ENCODE peak calls at places on chromosomes 16 and 17, in eight cellular contexts. A is AG10803, O is epithelial cell of esophagus, H is small intestine, M is SK-N-SH, N is cardiac fibroblast, Y is HL-60, E is GM23338. J is an unnamed sample.

GRCh38 chr17:5509482-5509881 is 23.1 kb downstream of the MIS12 start:
- DNase-seq in A (peak), O (peak), H (no peak), M (no peak), N (peak), Y (no peak), E (no peak), J (no peak)

GRCh38 chr17:13365331-13365730 is 236.4 kb downstream of the HS3ST3A1 start:
- DNase-seq in A (peak), O (no peak), H (no peak), M (no peak), N (peak), Y (no peak), E (no peak), J (no peak)

GRCh38 chr17:79075433-79075805 is 795 bp downstream of the ENGASE start:
- DNase-seq in A (no peak), O (peak), H (peak), M (no peak), N (no peak), Y (peak), E (peak), J (no peak)

GRCh38 chr17:56970974-56971373 is 7.0 kb upstream of the SCPEP1 start:
- DNase-seq in A (no peak), O (no peak), H (no peak), M (no peak), N (no peak), Y (no peak), E (no peak), J (no peak)

GRCh38 chr17:979211-979538 is 401 bp downstream of the NXN start:
- DNase-seq in A (no peak), O (no peak), H (no peak), M (no peak), N (no peak), Y (no peak), E (no peak), J (no peak)

GRCh38 chr16:84347161-84347560 is 21.2 kb upstream of the ATP2C2 start:
- DNase-seq in A (no peak), O (no peak), H (no peak), M (no peak), N (no peak), Y (no peak), E (no peak), J (no peak)

GRCh38 chr16:1428511-1428910 is 2.4 kb upstream of the PERCC1 start:
- DNase-seq in A (no peak), O (no peak), H (no peak), M (no peak), N (peak), Y (peak), E (peak), J (no peak)

GRCh38 chr16:12902511-12903324 is 1.3 kb downstream of the SHISA9 start:
- DNase-seq in A (no peak), O (no peak), H (no peak), M (peak), N (no peak), Y (no peak), E (peak), J (no peak)

GRCh38 chr17:30235386-30236296 is at the start of gene SLC6A4:
- DNase-seq in A (no peak), O (peak), H (no peak), M (peak), N (no peak), Y (no peak), E (peak), J (no peak)

GRCh38 chr17:30234296-30234695 is 1.2 kb downstream of the SLC6A4 start:
- DNase-seq in A (no peak), O (no peak), H (no peak), M (no peak), N (no peak), Y (no peak), E (no peak), J (no peak)

GRCh38 chr17:30236297-30236624 is 764 bp upstream of the SLC6A4 start:
- DNase-seq in A (no peak), O (no peak), H (no peak), M (no peak), N (no peak), Y (no peak), E (no peak), J (no peak)

GRCh38 chr17:30236807-30237206 is 1.3 kb upstream of the SLC6A4 start:
- DNase-seq in A (peak), O (peak), H (peak), M (peak), N (peak), Y (peak), E (peak), J (no peak)

GRCh38 chr17:30234954-30235353 is 543 bp downstream of the SLC6A4 start:
- DNase-seq in A (no peak), O (peak), H (no peak), M (no peak), N (no peak), Y (no peak), E (no peak), J (no peak)
- H3K4me3 ChIP-seq in A (no peak), O (peak), H (peak), M (peak), N (peak), Y (no peak), E (peak), J (no peak)

DNA sequence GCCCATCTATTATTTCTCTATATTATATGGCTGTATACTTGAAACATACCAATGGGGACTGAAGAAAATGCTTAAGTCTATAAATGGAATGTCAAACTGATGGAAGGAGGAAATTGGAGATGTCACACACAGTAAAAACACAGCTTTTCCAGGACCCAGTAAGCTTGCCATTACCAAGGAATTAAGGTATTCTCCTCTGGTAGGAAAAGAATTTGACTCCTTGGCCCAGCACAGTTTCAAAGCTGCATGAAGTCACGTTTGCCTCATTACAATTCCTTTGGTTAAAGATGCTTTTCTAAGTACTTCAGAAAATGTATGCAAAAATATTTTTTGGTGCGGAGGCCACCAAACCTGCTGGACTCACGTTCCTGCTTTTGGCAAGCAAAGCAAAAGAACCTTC is 48.5 kb downstream of the CDH13 start:
- DNase-seq in A (peak), O (no peak), H (no peak), M (no peak), N (no peak), Y (no peak), E (no peak), J (no peak)
- H3K4me3 ChIP-seq in A (no peak), O (no peak), H (no peak), M (no peak), N (no peak), Y (no peak), E (no peak), J (no peak)

DNA sequence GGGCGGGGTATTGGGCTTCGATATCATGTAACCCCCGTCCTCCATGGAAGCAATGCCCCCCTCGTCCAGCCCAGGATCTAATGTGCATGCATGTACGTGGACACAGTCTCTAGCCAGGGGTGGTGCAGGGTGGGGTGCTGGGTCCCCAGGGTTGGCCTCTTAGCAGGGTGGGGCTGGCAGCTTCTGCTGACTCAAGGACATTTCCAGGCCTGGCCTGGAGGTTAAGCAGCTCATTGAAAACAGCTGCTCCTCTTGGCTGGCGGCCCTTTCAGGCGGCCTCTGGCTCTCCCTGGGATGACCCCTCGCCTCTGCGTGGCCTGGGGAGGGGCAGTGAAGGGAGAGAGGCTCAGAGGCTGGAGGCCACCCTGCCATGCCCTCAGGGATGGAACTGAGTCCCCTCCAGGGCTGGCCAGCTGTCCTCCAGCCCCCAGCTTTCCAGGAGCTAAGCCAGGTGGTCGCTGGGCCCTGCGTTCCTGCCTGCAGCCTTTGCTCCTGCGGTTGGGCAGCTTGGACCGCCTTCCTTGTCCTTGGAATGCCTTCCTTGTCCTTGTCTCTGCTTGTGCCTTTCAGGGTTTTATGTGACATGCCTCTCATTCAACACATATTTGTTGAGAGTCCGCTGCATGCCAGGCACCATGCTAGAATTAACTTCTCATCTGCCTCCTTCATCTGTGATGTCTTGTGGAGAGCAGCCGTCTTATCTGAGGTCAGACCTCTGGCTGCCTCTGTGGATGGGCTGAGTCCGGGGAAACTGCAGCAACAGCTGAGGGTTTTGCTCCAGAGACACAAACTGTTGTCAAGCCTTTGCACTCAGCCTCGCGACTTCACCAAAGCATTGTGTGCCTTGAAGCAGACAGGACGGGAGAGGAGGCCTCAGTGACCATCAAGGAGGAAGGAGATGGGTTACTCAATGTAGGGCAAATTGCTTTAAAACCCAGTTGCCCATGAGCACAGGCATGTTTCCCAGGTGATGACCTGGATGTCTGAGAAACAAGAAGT is 26.7 kb downstream of the MRC2 start:
- DNase-seq in A (peak), O (no peak), H (no peak), M (peak), N (peak), Y (peak), E (no peak), J (no peak)
- H3K4me3 ChIP-seq in A (peak), O (no peak), H (no peak), M (peak), N (no peak), Y (no peak), E (peak), J (no peak)

GRCh38 chr17:28646039-28646754 is 1.2 kb upstream of the BLTP2 start:
- DNase-seq in A (no peak), O (no peak), H (peak), M (no peak), N (peak), Y (peak), E (no peak), J (no peak)
- H3K4me3 ChIP-seq in A (no peak), O (no peak), H (no peak), M (peak), N (no peak), Y (no peak), E (no peak), J (no peak)